ENCODE peak calls at places on chromosomes 2 and 18, in six cellular contexts. One of them, this sample, is unnamed.

GRCh38 chr18:63758616-63759015 is 16.6 kb upstream of the SERPINB7 start:
- DNase-seq in H1: no peak
- DNase-seq in neuronal stem cell: no peak
- DNase-seq in mesenchymal stem cell: no peak
- DNase-seq in IMR-90: no peak
- DNase-seq in mesendoderm: no peak
- DNase-seq in this sample: no peak

GRCh38 chr2:229714080-229714735 is at the start of gene DNER:
- DNase-seq in neuronal stem cell: peak
- DNase-seq in mesenchymal stem cell: no peak
- DNase-seq in H1: no peak
- DNase-seq in IMR-90: no peak
- DNase-seq in mesendoderm: peak
- DNase-seq in this sample: peak

GRCh38 chr2:2909086-2910035 is 468.3 kb downstream of the EIPR1 start:
- DNase-seq in neuronal stem cell: no peak
- DNase-seq in H1: no peak
- DNase-seq in mesenchymal stem cell: no peak
- DNase-seq in IMR-90: no peak
- DNase-seq in mesendoderm: no peak
- DNase-seq in this sample: no peak

GRCh38 chr2:222930862-222931261 is 70.0 kb downstream of the ACSL3 start:
- DNase-seq in mesendoderm: no peak
- DNase-seq in mesenchymal stem cell: no peak
- DNase-seq in IMR-90: peak
- DNase-seq in neuronal stem cell: no peak
- DNase-seq in H1: no peak
- DNase-seq in this sample: no peak

GRCh38 chr2:155372969-155373368 is 674.5 kb downstream of the KCNJ3 start:
- DNase-seq in IMR-90: no peak
- DNase-seq in H1: no peak
- DNase-seq in neuronal stem cell: peak
- DNase-seq in mesendoderm: peak
- DNase-seq in mesenchymal stem cell: peak
- DNase-seq in this sample: no peak

GRCh38 chr2:34627003-34627402 is 1027.9 kb upstream of the FAM98A start:
- DNase-seq in H1: no peak
- DNase-seq in IMR-90: no peak
- DNase-seq in neuronal stem cell: no peak
- DNase-seq in mesenchymal stem cell: no peak
- DNase-seq in mesendoderm: no peak
- DNase-seq in this sample: no peak

GRCh38 chr2:189933041-189933440 is 129.5 kb downstream of the MSTN start:
- DNase-seq in mesenchymal stem cell: no peak
- DNase-seq in H1: no peak
- DNase-seq in IMR-90: no peak
- DNase-seq in neuronal stem cell: no peak
- DNase-seq in mesendoderm: no peak
- DNase-seq in this sample: no peak

GRCh38 chr2:1715184-1716012 is 28.9 kb downstream of the PXDN start:
- DNase-seq in mesendoderm: no peak
- DNase-seq in IMR-90: no peak
- DNase-seq in neuronal stem cell: no peak
- DNase-seq in mesenchymal stem cell: no peak
- DNase-seq in H1: no peak
- DNase-seq in this sample: no peak

GRCh38 chr2:177143444-177143843 is 69.2 kb upstream of the HNRNPA3 start:
- DNase-seq in mesenchymal stem cell: peak
- DNase-seq in IMR-90: peak
- DNase-seq in H1: no peak
- DNase-seq in neuronal stem cell: no peak
- DNase-seq in mesendoderm: peak
- DNase-seq in this sample: no peak

GRCh38 chr2:207288628-207289027 is 122.9 kb upstream of the KLF7 start:
- DNase-seq in mesendoderm: no peak
- DNase-seq in IMR-90: no peak
- DNase-seq in mesenchymal stem cell: no peak
- DNase-seq in H1: no peak
- DNase-seq in neuronal stem cell: no peak
- DNase-seq in this sample: no peak

GRCh38 chr2:231297108-231297908 is 98.2 kb upstream of the B3GNT7 start:
- DNase-seq in IMR-90: peak
- DNase-seq in mesendoderm: peak
- DNase-seq in neuronal stem cell: peak
- DNase-seq in H1: peak
- DNase-seq in mesenchymal stem cell: peak
- DNase-seq in this sample: peak

GRCh38 chr2:73980566-73980965 is 4.1 kb upstream of the TET3 start:
- DNase-seq in neuronal stem cell: no peak
- DNase-seq in IMR-90: no peak
- DNase-seq in mesendoderm: no peak
- DNase-seq in mesenchymal stem cell: no peak
- DNase-seq in H1: no peak
- DNase-seq in this sample: no peak

GRCh38 chr2:239586651-239587310 is 186.0 kb upstream of the HDAC4 start:
- DNase-seq in neuronal stem cell: no peak
- DNase-seq in IMR-90: no peak
- DNase-seq in mesenchymal stem cell: no peak
- DNase-seq in mesendoderm: no peak
- DNase-seq in H1: no peak
- DNase-seq in this sample: no peak

GRCh38 chr2:168486440-168486839 is 30.4 kb downstream of the CERS6 start:
- DNase-seq in IMR-90: no peak
- DNase-seq in mesenchymal stem cell: no peak
- DNase-seq in H1: no peak
- DNase-seq in mesendoderm: no peak
- DNase-seq in neuronal stem cell: no peak
- DNase-seq in this sample: no peak

GRCh38 chr2:110125292-110125691 is 9.7 kb upstream of the MALL start:
- DNase-seq in H1: no peak
- DNase-seq in mesendoderm: no peak
- DNase-seq in mesenchymal stem cell: peak
- DNase-seq in IMR-90: peak
- DNase-seq in neuronal stem cell: no peak
- DNase-seq in this sample: no peak

GRCh38 chr18:29681578-29681977 is 1361.0 kb downstream of the DSC3 start:
- DNase-seq in neuronal stem cell: no peak
- DNase-seq in mesendoderm: no peak
- DNase-seq in H1: no peak
- DNase-seq in IMR-90: no peak
- DNase-seq in mesenchymal stem cell: no peak
- DNase-seq in this sample: no peak

GRCh38 chr18:28725876-28726275 is 548.9 kb upstream of the CDH2 start:
- DNase-seq in neuronal stem cell: no peak
- DNase-seq in IMR-90: peak
- DNase-seq in H1: no peak
- DNase-seq in mesendoderm: no peak
- DNase-seq in mesenchymal stem cell: peak
- DNase-seq in this sample: no peak

GRCh38 chr18:76491801-76492668 is 3.0 kb downstream of the ZNF516 start:
- DNase-seq in mesendoderm: peak
- DNase-seq in mesenchymal stem cell: peak
- DNase-seq in H1: peak
- DNase-seq in IMR-90: peak
- DNase-seq in neuronal stem cell: peak
- DNase-seq in this sample: peak

GRCh38 chr2:38201784-38202183 is 125.8 kb upstream of the CYP1B1 start:
- DNase-seq in mesenchymal stem cell: peak
- DNase-seq in H1: no peak
- DNase-seq in neuronal stem cell: no peak
- DNase-seq in mesendoderm: no peak
- DNase-seq in IMR-90: peak
- DNase-seq in this sample: no peak

GRCh38 chr2:168534926-168535325 is 78.9 kb downstream of the CERS6 start:
- DNase-seq in H1: no peak
- DNase-seq in neuronal stem cell: no peak
- DNase-seq in mesenchymal stem cell: no peak
- DNase-seq in IMR-90: no peak
- DNase-seq in mesendoderm: peak
- DNase-seq in this sample: peak

GRCh38 chr2:161763153-161763552 is 138.9 kb downstream of the SLC4A10 start:
- DNase-seq in mesendoderm: no peak
- DNase-seq in neuronal stem cell: no peak
- DNase-seq in mesenchymal stem cell: no peak
- DNase-seq in IMR-90: no peak
- DNase-seq in H1: no peak
- DNase-seq in this sample: no peak

GRCh38 chr2:135890830-135891229 is 14.6 kb upstream of the MCM6 start:
- DNase-seq in mesenchymal stem cell: no peak
- DNase-seq in mesendoderm: no peak
- DNase-seq in IMR-90: no peak
- DNase-seq in H1: no peak
- DNase-seq in neuronal stem cell: no peak
- DNase-seq in this sample: no peak

GRCh38 chr2:8488001-8488738 is 193.7 kb upstream of the ID2 start:
- DNase-seq in mesendoderm: no peak
- DNase-seq in neuronal stem cell: no peak
- DNase-seq in mesenchymal stem cell: no peak
- DNase-seq in IMR-90: no peak
- DNase-seq in H1: no peak
- DNase-seq in this sample: no peak

GRCh38 chr2:118442949-118443348 is 354.7 kb downstream of the INSIG2 start:
- DNase-seq in mesendoderm: no peak
- DNase-seq in H1: no peak
- DNase-seq in neuronal stem cell: no peak
- DNase-seq in IMR-90: no peak
- DNase-seq in mesenchymal stem cell: no peak
- DNase-seq in this sample: no peak
- H2BK120ac ChIP-seq in mesendoderm: no peak
- H2BK120ac ChIP-seq in H1: no peak
- H2BK120ac ChIP-seq in neuronal stem cell: no peak
- H2BK120ac ChIP-seq in IMR-90: no peak
- H2BK120ac ChIP-seq in mesenchymal stem cell: no peak
- H2BK120ac ChIP-seq in this sample: no peak

DNA sequence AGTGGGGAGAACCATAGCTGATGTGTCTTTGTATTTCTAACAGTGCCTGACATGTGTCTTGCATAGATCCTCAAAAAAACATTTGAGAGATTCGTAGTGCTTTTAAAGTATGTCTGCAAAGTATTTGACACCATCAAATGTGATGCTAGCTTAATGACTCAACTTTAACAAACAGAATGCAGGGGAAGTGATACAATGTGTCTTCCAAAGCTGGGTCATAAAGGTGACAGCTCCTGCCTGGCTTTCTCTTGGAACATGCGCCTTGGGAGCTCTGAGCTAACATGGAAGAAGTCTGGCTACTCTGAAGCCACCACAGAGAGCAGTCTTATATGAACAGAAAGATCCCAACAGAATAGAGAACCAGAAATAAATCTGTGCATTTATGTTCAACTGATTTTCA is 78.2 kb downstream of the C1D start:
- DNase-seq in H1: no peak
- DNase-seq in mesendoderm: no peak
- DNase-seq in IMR-90: no peak
- DNase-seq in mesenchymal stem cell: no peak
- DNase-seq in neuronal stem cell: no peak
- DNase-seq in this sample: no peak
- H2BK15ac ChIP-seq in H1: no peak
- H2BK15ac ChIP-seq in mesendoderm: no peak
- H2BK15ac ChIP-seq in IMR-90: no peak
- H2BK15ac ChIP-seq in mesenchymal stem cell: no peak
- H2BK15ac ChIP-seq in neuronal stem cell: no peak
- H2BK15ac ChIP-seq in this sample: no peak

DNA sequence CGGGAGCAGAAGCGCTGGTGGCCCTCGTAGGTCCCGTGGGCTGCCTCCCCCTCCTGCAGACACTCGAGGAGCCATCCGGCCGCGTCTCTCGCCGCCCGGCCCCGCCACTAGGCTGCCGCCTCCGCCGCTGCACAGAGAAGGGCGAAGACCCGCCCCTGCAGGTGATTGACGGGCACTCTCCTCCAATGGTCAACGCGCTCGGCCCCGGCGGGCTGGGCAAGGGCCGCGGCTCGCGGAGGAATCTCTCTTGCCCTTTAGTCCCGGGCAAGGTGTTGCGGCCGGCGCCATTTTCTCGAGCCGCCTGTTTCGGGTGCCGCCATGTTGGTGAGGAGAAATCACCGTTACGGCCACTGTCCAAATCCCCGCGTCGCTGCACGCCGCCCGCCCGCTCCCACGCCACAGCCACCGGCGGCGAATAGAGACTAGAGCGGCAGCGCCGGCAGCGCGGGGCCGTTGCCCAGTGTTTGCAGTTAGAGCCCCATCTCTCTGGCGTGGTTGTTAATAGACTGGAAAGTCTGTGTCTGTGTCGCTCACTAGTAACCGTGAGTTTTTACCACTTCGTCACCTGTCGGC is at the start of gene ZC3H6:
- DNase-seq in IMR-90: peak
- DNase-seq in neuronal stem cell: peak
- DNase-seq in mesendoderm: peak
- DNase-seq in mesenchymal stem cell: peak
- DNase-seq in H1: peak
- DNase-seq in this sample: peak
- H2AK5ac ChIP-seq in IMR-90: peak
- H2AK5ac ChIP-seq in neuronal stem cell: peak
- H2AK5ac ChIP-seq in mesendoderm: no peak
- H2AK5ac ChIP-seq in mesenchymal stem cell: peak
- H2AK5ac ChIP-seq in H1: peak
- H2AK5ac ChIP-seq in this sample: no peak

DNA sequence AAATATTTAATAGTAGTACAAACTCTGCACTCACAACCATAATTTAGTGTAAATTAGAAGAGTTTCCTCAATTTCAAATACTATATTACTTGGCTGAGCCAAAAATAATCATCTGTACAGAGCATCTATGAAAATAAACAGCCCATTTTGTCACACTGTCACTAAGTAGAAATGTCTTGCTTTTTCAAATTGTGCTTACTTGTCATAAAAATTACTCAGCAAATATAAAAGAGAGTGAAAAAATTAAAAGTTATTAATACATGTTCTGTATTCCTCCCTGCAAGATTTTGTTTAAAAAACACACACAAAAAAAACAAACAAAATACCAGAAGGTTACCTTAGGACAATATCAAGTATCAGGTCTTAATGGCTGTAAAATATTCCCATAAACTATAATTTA is 155.7 kb downstream of the DLGAP1 start:
- DNase-seq in neuronal stem cell: no peak
- DNase-seq in mesenchymal stem cell: no peak
- DNase-seq in H1: no peak
- DNase-seq in mesendoderm: no peak
- DNase-seq in IMR-90: no peak
- DNase-seq in this sample: no peak
- H2BK120ac ChIP-seq in neuronal stem cell: no peak
- H2BK120ac ChIP-seq in mesenchymal stem cell: no peak
- H2BK120ac ChIP-seq in H1: no peak
- H2BK120ac ChIP-seq in mesendoderm: no peak
- H2BK120ac ChIP-seq in IMR-90: no peak
- H2BK120ac ChIP-seq in this sample: no peak

This sample was measured in H9.